ENCODE peak calls at places on chromosomes 2 and 18, in eight cellular contexts. S, Q, W, G, F, E, O and Y are unnamed samples.

GRCh38 chr2:176582990-176583481 is 313.8 kb downstream of the MTX2 start:
- DNase-seq in G (no peak), W (no peak), Q (no peak), E (no peak), F (peak), O (peak), S (peak), Y (peak)

GRCh38 chr2:84741182-84741822 is 139.6 kb downstream of the TRABD2A start:
- DNase-seq in O (peak), W (peak), S (no peak), G (peak), Q (peak), E (no peak), F (peak), Y (peak)

GRCh38 chr2:9178110-9178904 is 28.3 kb upstream of the ASAP2 start:
- DNase-seq in Q (no peak), E (peak), G (no peak), S (no peak), W (no peak), F (peak), O (no peak), Y (no peak)

GRCh38 chr2:25387479-25388449 is 46.0 kb upstream of the DNMT3A start:
- DNase-seq in F (no peak), G (no peak), W (no peak), O (no peak), E (no peak), S (no peak), Q (no peak), Y (no peak)

GRCh38 chr2:118431188-118431562 is 342.9 kb downstream of the INSIG2 start:
- DNase-seq in W (no peak), E (no peak), Q (no peak), G (no peak), S (no peak), O (no peak), F (peak), Y (no peak)

GRCh38 chr2:172135446-172135845 is 32.7 kb upstream of the DLX2 start:
- DNase-seq in G (no peak), S (no peak), F (no peak), O (no peak), Q (no peak), E (no peak), W (no peak), Y (no peak)

GRCh38 chr18:46866524-46866923 is 50.8 kb downstream of the PIAS2 start:
- DNase-seq in S (no peak), E (no peak), F (no peak), O (no peak), Q (no peak), W (no peak), G (no peak), Y (no peak)

GRCh38 chr2:44793322-44793870 is 148.1 kb upstream of the SIX3 start:
- DNase-seq in W (no peak), E (no peak), O (peak), G (no peak), Q (no peak), F (peak), S (no peak), Y (peak)

GRCh38 chr2:45680351-45680967 is 29.0 kb downstream of the PRKCE start:
- DNase-seq in S (no peak), E (no peak), F (no peak), Q (no peak), W (peak), G (no peak), O (no peak), Y (no peak)

GRCh38 chr2:234462218-234462992 is 34.5 kb downstream of the ARL4C start:
- DNase-seq in E (no peak), S (no peak), G (no peak), O (no peak), F (no peak), Q (no peak), W (no peak), Y (no peak)

GRCh38 chr2:8281950-8282857 is 399.7 kb upstream of the ID2 start:
- DNase-seq in O (no peak), S (no peak), E (no peak), W (peak), G (no peak), Q (no peak), F (no peak), Y (no peak)

GRCh38 chr18:23067236-23067635 is 68.0 kb upstream of the CABLES1 start:
- DNase-seq in O (peak), E (no peak), G (no peak), Q (no peak), W (no peak), F (no peak), S (no peak), Y (peak)

GRCh38 chr2:207662203-207662602 is 37.0 kb upstream of the METTL21A start:
- DNase-seq in S (no peak), E (no peak), Q (no peak), O (no peak), G (no peak), F (no peak), W (no peak), Y (no peak)

GRCh38 chr2:20752293-20752692 is 70.6 kb downstream of the LDAH start:
- DNase-seq in W (no peak), Q (no peak), F (no peak), E (no peak), G (no peak), S (no peak), O (no peak), Y (no peak)

GRCh38 chr2:37782721-37783438 is 111.4 kb upstream of the CDC42EP3 start:
- DNase-seq in F (no peak), E (peak), W (no peak), Q (no peak), O (peak), S (peak), G (no peak), Y (peak)

GRCh38 chr2:128661955-128662564 is 343.4 kb upstream of the HS6ST1 start:
- DNase-seq in F (no peak), E (no peak), O (no peak), S (no peak), Q (no peak), G (no peak), W (no peak), Y (no peak)

GRCh38 chr2:131045925-131046579 is 47.2 kb downstream of the FAM168B start:
- DNase-seq in W (no peak), O (no peak), F (no peak), G (no peak), E (no peak), S (no peak), Q (no peak), Y (no peak)

GRCh38 chr2:135202751-135203150 is 150.7 kb downstream of the RAB3GAP1 start:
- DNase-seq in G (no peak), F (no peak), E (no peak), S (no peak), Q (no peak), W (no peak), O (peak), Y (no peak)

GRCh38 chr18:8433323-8433722 is 175.9 kb upstream of the RAB12 start:
- DNase-seq in Q (no peak), F (no peak), E (no peak), G (no peak), W (no peak), O (no peak), S (no peak), Y (no peak)

GRCh38 chr18:7839548-7839947 is 272.4 kb downstream of the PTPRM start:
- DNase-seq in S (no peak), E (no peak), G (no peak), W (no peak), O (no peak), Q (no peak), F (no peak), Y (no peak)

GRCh38 chr18:74480149-74480651 is 16.0 kb upstream of the CNDP2 start:
- DNase-seq in E (no peak), S (no peak), G (no peak), W (no peak), Q (no peak), F (peak), O (no peak), Y (no peak)

GRCh38 chr2:24515335-24515734 is 24.3 kb downstream of the NCOA1 start:
- DNase-seq in G (no peak), Q (no peak), E (no peak), F (peak), W (no peak), S (no peak), O (no peak), Y (no peak)

GRCh38 chr2:54669677-54670484 is 53.6 kb upstream of the EML6 start:
- DNase-seq in Q (no peak), O (peak), E (no peak), G (no peak), W (no peak), F (peak), S (no peak), Y (peak)

GRCh38 chr2:34031097-34031496 is 432.0 kb upstream of the FAM98A start:
- DNase-seq in F (no peak), E (no peak), O (no peak), G (no peak), W (no peak), S (no peak), Q (no peak), Y (no peak)

GRCh38 chr18:56299740-56300139 is 338.7 kb downstream of the TXNL1 start:
- DNase-seq in Q (no peak), E (no peak), O (no peak), W (no peak), G (no peak), S (no peak), F (no peak), Y (no peak)

GRCh38 chr2:28590496-28591301 is 94.8 kb downstream of the PLB1 start:
- DNase-seq in W (no peak), S (peak), E (no peak), O (no peak), F (no peak), Q (no peak), G (no peak), Y (no peak)

GRCh38 chr2:70083344-70084156 is 3.7 kb upstream of the PCBP1 start:
- DNase-seq in S (no peak), E (no peak), G (peak), O (peak), W (no peak), Q (no peak), F (peak), Y (peak)

GRCh38 chr18:812673-813404 is 797 bp upstream of the YES1 start:
- DNase-seq in S (peak), E (peak), G (peak), W (peak), O (peak), Q (peak), F (peak), Y (peak)

GRCh38 chr2:26583381-26583911 is 57.7 kb downstream of the CIB4 start:
- DNase-seq in E (no peak), G (no peak), F (no peak), Q (no peak), S (no peak), O (no peak), W (peak), Y (no peak)

GRCh38 chr2:170819941-170820646 is 3.4 kb downstream of the GAD1 start:
- DNase-seq in G (no peak), E (no peak), Q (no peak), F (no peak), S (no peak), O (no peak), W (peak), Y (no peak)

GRCh38 chr18:21740724-21741510 is at the start of gene MIB1:
- DNase-seq in F (peak), Q (peak), S (peak), G (no peak), E (peak), W (peak), O (peak), Y (no peak)

GRCh38 chr18:11522992-11523391 is 86.4 kb upstream of the SLC35G4 start:
- DNase-seq in E (no peak), O (no peak), Q (no peak), S (no peak), F (no peak), W (no peak), G (no peak), Y (no peak)

GRCh38 chr2:157596992-157597681 is 31.5 kb downstream of the ACVR1C start:
- DNase-seq in G (peak), S (no peak), E (peak), O (peak), W (peak), F (peak), Q (peak), Y (no peak)